ENCODE peak calls at places on chromosomes 12 and 14, in seven cellular contexts. One of them, this sample, is unnamed.

GRCh38 chr14:65959563-65960024 is 526.6 kb upstream of the CCDC196 start:
- DNase-seq in kidney glomerular epithelial cell: no peak
- DNase-seq in substantia nigra: no peak
- DNase-seq in adrenal gland: no peak
- DNase-seq in neuronal stem cell: no peak
- DNase-seq in upper lobe of right lung: no peak
- DNase-seq in NCI-H1694: no peak
- DNase-seq in this sample: no peak

GRCh38 chr12:124804011-124804621 is 59.5 kb downstream of the SCARB1 start:
- DNase-seq in kidney glomerular epithelial cell: no peak
- DNase-seq in substantia nigra: no peak
- DNase-seq in adrenal gland: peak; percentile 88
- DNase-seq in neuronal stem cell: no peak
- DNase-seq in upper lobe of right lung: peak; percentile 81
- DNase-seq in NCI-H1694: no peak
- DNase-seq in this sample: no peak

GRCh38 chr12:49059063-49059384 is 1.6 kb downstream of the KMT2D start:
- DNase-seq in kidney glomerular epithelial cell: no peak
- DNase-seq in substantia nigra: no peak
- DNase-seq in adrenal gland: no peak
- DNase-seq in neuronal stem cell: no peak
- DNase-seq in upper lobe of right lung: no peak
- DNase-seq in NCI-H1694: no peak
- DNase-seq in this sample: no peak

GRCh38 chr12:53205747-53206146 is 1.3 kb downstream of the ITGB7 start:
- DNase-seq in kidney glomerular epithelial cell: peak; percentile 49
- DNase-seq in substantia nigra: no peak
- DNase-seq in adrenal gland: no peak
- DNase-seq in neuronal stem cell: no peak
- DNase-seq in upper lobe of right lung: no peak
- DNase-seq in NCI-H1694: no peak
- DNase-seq in this sample: peak; percentile 57

GRCh38 chr12:123139926-123140674 is 10.8 kb downstream of the PITPNM2 start:
- DNase-seq in kidney glomerular epithelial cell: peak; percentile 55
- DNase-seq in substantia nigra: no peak
- DNase-seq in adrenal gland: peak; percentile 76
- DNase-seq in neuronal stem cell: no peak
- DNase-seq in upper lobe of right lung: no peak
- DNase-seq in NCI-H1694: peak; percentile 4
- DNase-seq in this sample: peak; percentile 57

GRCh38 chr14:23436327-23437141 is 1.1 kb upstream of the MYH7 start:
- DNase-seq in kidney glomerular epithelial cell: peak; percentile 25
- DNase-seq in substantia nigra: no peak
- DNase-seq in adrenal gland: no peak
- DNase-seq in neuronal stem cell: no peak
- DNase-seq in upper lobe of right lung: no peak
- DNase-seq in NCI-H1694: peak; percentile 9
- DNase-seq in this sample: peak; percentile 1

GRCh38 chr14:74865156-74865555 is 10.8 kb downstream of the PROX2 start:
- DNase-seq in kidney glomerular epithelial cell: no peak
- DNase-seq in substantia nigra: no peak
- DNase-seq in adrenal gland: no peak
- DNase-seq in neuronal stem cell: no peak
- DNase-seq in upper lobe of right lung: no peak
- DNase-seq in NCI-H1694: no peak
- DNase-seq in this sample: no peak

GRCh38 chr14:22472935-22473854 is 115.8 kb downstream of the DAD1 start:
- DNase-seq in kidney glomerular epithelial cell: peak; percentile 47
- DNase-seq in substantia nigra: peak; percentile 37
- DNase-seq in adrenal gland: peak; percentile 71
- DNase-seq in neuronal stem cell: peak; percentile 30
- DNase-seq in upper lobe of right lung: no peak
- DNase-seq in NCI-H1694: peak; percentile 7
- DNase-seq in this sample: peak; percentile 56

GRCh38 chr14:52067873-52068740 is 752 bp downstream of the NID2 start:
- DNase-seq in kidney glomerular epithelial cell: no peak
- DNase-seq in substantia nigra: no peak
- DNase-seq in adrenal gland: no peak
- DNase-seq in neuronal stem cell: peak; percentile 43
- DNase-seq in upper lobe of right lung: peak; percentile 67
- DNase-seq in NCI-H1694: no peak
- DNase-seq in this sample: peak; percentile 36

GRCh38 chr14:31070431-31070830 is 44.3 kb upstream of the STRN3 start:
- DNase-seq in kidney glomerular epithelial cell: peak; percentile 66
- DNase-seq in substantia nigra: no peak
- DNase-seq in adrenal gland: no peak
- DNase-seq in neuronal stem cell: no peak
- DNase-seq in upper lobe of right lung: no peak
- DNase-seq in NCI-H1694: no peak
- DNase-seq in this sample: no peak

GRCh38 chr12:130858084-130858483 is 13.8 kb upstream of the RAN start:
- DNase-seq in kidney glomerular epithelial cell: no peak
- DNase-seq in substantia nigra: no peak
- DNase-seq in adrenal gland: no peak
- DNase-seq in neuronal stem cell: no peak
- DNase-seq in upper lobe of right lung: no peak
- DNase-seq in NCI-H1694: no peak
- DNase-seq in this sample: no peak

GRCh38 chr12:121538699-121539061 is 42.1 kb downstream of the KDM2B start:
- DNase-seq in kidney glomerular epithelial cell: no peak
- DNase-seq in substantia nigra: no peak
- DNase-seq in adrenal gland: peak; percentile 24
- DNase-seq in neuronal stem cell: no peak
- DNase-seq in upper lobe of right lung: no peak
- DNase-seq in NCI-H1694: no peak
- DNase-seq in this sample: peak; percentile 38

GRCh38 chr12:96263449-96263902 is 69.3 kb downstream of the ELK3 start:
- DNase-seq in kidney glomerular epithelial cell: no peak
- DNase-seq in substantia nigra: no peak
- DNase-seq in adrenal gland: no peak
- DNase-seq in neuronal stem cell: no peak
- DNase-seq in upper lobe of right lung: no peak
- DNase-seq in NCI-H1694: no peak
- DNase-seq in this sample: no peak

GRCh38 chr12:48336564-48336963 is 14.2 kb downstream of the ZNF641 start:
- DNase-seq in kidney glomerular epithelial cell: no peak
- DNase-seq in substantia nigra: no peak
- DNase-seq in adrenal gland: no peak
- DNase-seq in neuronal stem cell: no peak
- DNase-seq in upper lobe of right lung: no peak
- DNase-seq in NCI-H1694: no peak
- DNase-seq in this sample: no peak

GRCh38 chr12:90058721-90059120 is 350.1 kb upstream of the ATP2B1 start:
- DNase-seq in kidney glomerular epithelial cell: peak; percentile 68
- DNase-seq in substantia nigra: no peak
- DNase-seq in adrenal gland: peak; percentile 19
- DNase-seq in neuronal stem cell: no peak
- DNase-seq in upper lobe of right lung: no peak
- DNase-seq in NCI-H1694: no peak
- DNase-seq in this sample: no peak

GRCh38 chr12:29547151-29547561 is 49.7 kb upstream of the OVCH1 start:
- DNase-seq in kidney glomerular epithelial cell: no peak
- DNase-seq in substantia nigra: no peak
- DNase-seq in adrenal gland: no peak
- DNase-seq in neuronal stem cell: no peak
- DNase-seq in upper lobe of right lung: no peak
- DNase-seq in NCI-H1694: no peak
- DNase-seq in this sample: no peak

GRCh38 chr12:102879144-102879763 is 37.8 kb downstream of the PAH start:
- DNase-seq in kidney glomerular epithelial cell: peak; percentile 82
- DNase-seq in substantia nigra: peak; percentile 10
- DNase-seq in adrenal gland: peak; percentile 85
- DNase-seq in neuronal stem cell: peak; percentile 61
- DNase-seq in upper lobe of right lung: no peak
- DNase-seq in NCI-H1694: peak; percentile 82
- DNase-seq in this sample: no peak

GRCh38 chr12:51846911-51847829 is 1.3 kb downstream of the FIGNL2 start:
- DNase-seq in kidney glomerular epithelial cell: no peak
- DNase-seq in substantia nigra: no peak
- DNase-seq in adrenal gland: peak; percentile 40
- DNase-seq in neuronal stem cell: peak; percentile 80
- DNase-seq in upper lobe of right lung: peak; percentile 71
- DNase-seq in NCI-H1694: no peak
- DNase-seq in this sample: peak; percentile 44

GRCh38 chr12:79560165-79560889 is 130.4 kb downstream of the PAWR start:
- DNase-seq in kidney glomerular epithelial cell: no peak
- DNase-seq in substantia nigra: no peak
- DNase-seq in adrenal gland: no peak
- DNase-seq in neuronal stem cell: no peak
- DNase-seq in upper lobe of right lung: no peak
- DNase-seq in NCI-H1694: no peak
- DNase-seq in this sample: no peak

GRCh38 chr12:132444957-132445883 is 44.7 kb upstream of the FBRSL1 start:
- DNase-seq in kidney glomerular epithelial cell: no peak
- DNase-seq in substantia nigra: peak; percentile 32
- DNase-seq in adrenal gland: peak; percentile 36
- DNase-seq in neuronal stem cell: no peak
- DNase-seq in upper lobe of right lung: no peak
- DNase-seq in NCI-H1694: peak; percentile 69
- DNase-seq in this sample: peak; percentile 60

GRCh38 chr12:3379079-3379478 is 111.9 kb upstream of the PRMT8 start:
- DNase-seq in kidney glomerular epithelial cell: no peak
- DNase-seq in substantia nigra: no peak
- DNase-seq in adrenal gland: no peak
- DNase-seq in neuronal stem cell: no peak
- DNase-seq in upper lobe of right lung: no peak
- DNase-seq in NCI-H1694: no peak
- DNase-seq in this sample: no peak

GRCh38 chr12:112116232-112117060 is 7.9 kb upstream of the NAA25 start:
- DNase-seq in kidney glomerular epithelial cell: no peak
- DNase-seq in substantia nigra: peak; percentile 75
- DNase-seq in adrenal gland: peak; percentile 85
- DNase-seq in neuronal stem cell: peak; percentile 67
- DNase-seq in upper lobe of right lung: peak; percentile 75
- DNase-seq in NCI-H1694: no peak
- DNase-seq in this sample: peak; percentile 41